ENCODE peak calls at places on chromosomes 2 and 18, in five cellular contexts. L is neural progenitor cell; N is activated CD4-positive, alpha-beta memory T cell treated with anti-CD3 and anti-CD28 coated beads for 36 hours; V is HTR-8/SVneo; F is GM06990. P is an unnamed sample.

GRCh38 chr2:177540293-177540692 is 147.7 kb downstream of the AGPS start:
- DNase-seq in V (no peak), F (no peak), N (no peak), L (no peak), P (no peak)

GRCh38 chr2:66888791-66889631 is 454.1 kb downstream of the MEIS1 start:
- DNase-seq in N (no peak), V (no peak), L (no peak), F (no peak), P (no peak)

GRCh38 chr18:58975296-58975695 is 110.6 kb downstream of the ZNF532 start:
- DNase-seq in L (no peak), N (no peak), V (no peak), F (no peak), P (no peak)

GRCh38 chr2:100640329-100641114 is 77.7 kb downstream of the PDCL3 start:
- DNase-seq in L (no peak), N (peak; percentile 26), F (no peak), V (no peak), P (no peak)

GRCh38 chr2:229714736-229715541 is 584 bp upstream of the DNER start:
- DNase-seq in N (peak; percentile 61), V (peak; percentile 63), F (peak; percentile 30), L (peak; percentile 89), P (no peak)

GRCh38 chr2:179981085-179981484 is 26.0 kb downstream of the CWC22 start:
- DNase-seq in V (no peak), N (no peak), F (no peak), L (no peak), P (no peak)

GRCh38 chr18:56650944-56651770 is at the start of gene WDR7:
- DNase-seq in F (peak; percentile 90), N (peak; percentile 98), L (peak; percentile 97), V (peak; percentile 72), P (peak; percentile 98)

GRCh38 chr2:49860170-49860569 is 705.9 kb upstream of the FSHR start:
- DNase-seq in N (no peak), L (no peak), V (no peak), F (no peak), P (no peak)

GRCh38 chr2:18262601-18263000 is 297.9 kb downstream of the RDH14 start:
- DNase-seq in N (no peak), F (no peak), V (no peak), L (no peak), P (no peak)

GRCh38 chr2:37464064-37464463 is 119.6 kb downstream of the QPCT start:
- DNase-seq in V (no peak), N (no peak), L (no peak), F (no peak), P (no peak)

GRCh38 chr2:127081826-127082633 is 24.9 kb downstream of the BIN1 start:
- DNase-seq in V (no peak), F (peak; percentile 62), L (no peak), N (peak; percentile 84), P (no peak)

GRCh38 chr18:62616331-62616805 is 93.5 kb downstream of the ZCCHC2 start:
- DNase-seq in V (no peak), N (no peak), F (no peak), L (no peak), P (no peak)

GRCh38 chr2:85354286-85355072 is at the start of the genes ELMOD3 and RETSAT:
- DNase-seq in F (peak; percentile 93), V (peak; percentile 99), L (peak; percentile 98), N (peak; percentile 98), P (peak; percentile 99)

GRCh38 chr2:238528953-238529781 is 102.4 kb downstream of the ASB1 start:
- DNase-seq in N (no peak), L (no peak), V (no peak), F (no peak), P (no peak)

GRCh38 chr2:77954931-77955330 is 432.8 kb upstream of the LRRTM4 start:
- DNase-seq in N (no peak), L (no peak), F (no peak), V (no peak), P (no peak)

GRCh38 chr2:122105885-122106221 is 350.4 kb downstream of the TSN start:
- DNase-seq in F (no peak), V (no peak), L (peak; percentile 72), N (no peak), P (no peak)

GRCh38 chr2:28809927-28810326 is 707 bp upstream of the SPDYA start:
- DNase-seq in F (peak; percentile 9), N (no peak), V (no peak), L (no peak), P (no peak)

GRCh38 chr18:77754475-77755044 is 504.9 kb downstream of the GALR1 start:
- DNase-seq in N (no peak), F (no peak), V (no peak), L (no peak), P (no peak)

GRCh38 chr2:32760628-32761027 is 132.8 kb downstream of the TTC27 start:
- DNase-seq in V (no peak), L (peak; percentile 48), F (no peak), N (no peak), P (no peak)

GRCh38 chr2:234710587-234710986 is 213.7 kb upstream of the ARL4C start:
- DNase-seq in N (no peak), L (no peak), F (no peak), V (no peak), P (no peak)

GRCh38 chr2:62199392-62200125 is 3.6 kb downstream of the B3GNT2 start:
- DNase-seq in L (no peak), N (no peak), V (no peak), F (no peak), P (no peak)

P was measured in GM12864.